ENCODE peak calls at places on chromosome 20, in eight cellular contexts. D, B, R, Y, T, S, A and Q are unnamed samples.

GRCh38 chr20:55580475-55580874 is 424.8 kb downstream of the CBLN4 start:
- DNase-seq in D (no peak), A (no peak), B (no peak), S (no peak), T (no peak), R (no peak), Y (no peak), Q (no peak)

GRCh38 chr20:43988451-43988850 is 73.8 kb downstream of the TOX2 start:
- DNase-seq in B (no peak), S (no peak), R (no peak), D (no peak), A (no peak), T (no peak), Y (no peak), Q (no peak)

GRCh38 chr20:57657537-57658446 is 37.6 kb upstream of the ZBP1 start:
- DNase-seq in S (peak; percentile 13), D (peak; percentile 24), Y (peak; percentile 37), B (peak; percentile 13), R (peak; percentile 39), T (peak; percentile 65), A (peak; percentile 46), Q (peak; percentile 74)

GRCh38 chr20:24318569-24319352 is 150.7 kb upstream of the SYNDIG1 start:
- DNase-seq in Y (no peak), B (no peak), T (no peak), D (no peak), A (no peak), S (no peak), R (no peak), Q (no peak)

GRCh38 chr20:19908586-19908985 is 108.6 kb upstream of the NAA20 start:
- DNase-seq in B (no peak), Y (no peak), R (no peak), T (no peak), A (no peak), D (no peak), S (no peak), Q (no peak)

GRCh38 chr20:36845288-36845969 is 30.5 kb upstream of the TLDC2 start:
- DNase-seq in D (no peak), R (no peak), T (no peak), B (no peak), S (no peak), A (no peak), Y (no peak), Q (no peak)

GRCh38 chr20:54062812-54063280 is 7.5 kb downstream of the BCAS1 start:
- DNase-seq in R (no peak), T (no peak), A (no peak), S (no peak), B (no peak), D (peak; percentile 66), Y (no peak), Q (no peak)

GRCh38 chr20:32050851-32051556 is 1.0 kb upstream of the HCK start:
- DNase-seq in D (no peak), B (no peak), Y (no peak), A (peak; percentile 33), R (peak; percentile 69), S (peak; percentile 30), T (peak; percentile 79), Q (peak; percentile 72)

GRCh38 chr20:25048519-25048952 is 9.4 kb downstream of the ACSS1 start:
- DNase-seq in D (no peak), T (peak; percentile 64), S (peak; percentile 5), R (no peak), A (no peak), B (peak; percentile 9), Y (peak; percentile 46), Q (no peak)

DNA sequence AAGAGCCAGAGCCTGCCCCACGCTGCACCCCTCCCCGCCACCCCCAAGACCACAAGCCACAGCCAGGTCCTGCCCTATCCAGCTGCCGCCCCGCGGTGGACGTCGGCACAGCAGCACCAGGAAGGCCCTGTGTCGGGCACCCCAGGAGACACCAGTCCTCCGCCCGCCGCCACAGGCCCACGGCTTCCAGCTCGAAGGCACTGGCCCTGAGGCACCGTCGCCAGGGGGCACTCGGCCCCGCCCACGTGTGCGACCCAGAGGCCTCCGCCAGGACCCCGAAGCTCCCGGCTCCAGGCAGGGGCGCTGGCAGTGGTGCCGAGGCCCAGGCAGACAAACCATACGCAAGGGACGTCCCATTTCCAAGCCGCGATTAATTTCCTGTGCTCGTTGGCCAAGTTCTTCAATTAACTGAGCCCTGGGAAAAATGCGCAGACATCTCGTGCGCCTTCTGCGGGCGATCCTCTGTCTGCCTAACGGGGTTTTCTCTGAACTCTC is 19.4 kb downstream of the KCNQ2 start:
- DNase-seq in S (no peak), R (no peak), A (no peak), Y (no peak), T (no peak), B (no peak), D (peak; percentile 90), Q (no peak)
- TF ChIP-seq CTCF in S (no peak), R (peak; percentile 3), A (no peak), Y (no peak), T (no peak), B (no peak), D (peak; percentile 44), Q (no peak)

DNA sequence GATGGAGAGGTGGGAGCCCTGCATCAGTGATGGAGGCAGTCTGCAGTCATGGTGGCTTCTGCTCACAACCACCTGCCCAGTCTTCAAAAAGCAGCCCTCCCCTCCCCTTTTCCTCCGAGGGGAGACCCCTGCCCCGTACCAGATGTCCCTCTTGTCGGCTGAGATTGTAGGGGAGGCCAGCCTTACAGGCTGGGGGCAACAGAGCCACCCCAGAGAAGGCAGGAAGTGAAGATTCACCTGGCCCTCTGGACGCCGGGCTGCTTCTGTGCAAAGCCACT is 4.5 kb downstream of the TNFRSF6B start:
- DNase-seq in A (no peak), Y (no peak), B (no peak), T (no peak), S (no peak), R (no peak), D (no peak), Q (no peak)
- H3K4me1 ChIP-seq in A (peaks cover 25% of the 10 kb centered on the region), Y (peaks cover 37% of the 10 kb centered on the region), B (peaks cover 32% of the 10 kb centered on the region), T (peaks cover 42% of the 10 kb centered on the region), S (peaks cover 27% of the 10 kb centered on the region), R (peaks cover 3% of the 10 kb centered on the region), D (peaks cover 22% of the 10 kb centered on the region), Q (peaks cover 35% of the 10 kb centered on the region)

DNA sequence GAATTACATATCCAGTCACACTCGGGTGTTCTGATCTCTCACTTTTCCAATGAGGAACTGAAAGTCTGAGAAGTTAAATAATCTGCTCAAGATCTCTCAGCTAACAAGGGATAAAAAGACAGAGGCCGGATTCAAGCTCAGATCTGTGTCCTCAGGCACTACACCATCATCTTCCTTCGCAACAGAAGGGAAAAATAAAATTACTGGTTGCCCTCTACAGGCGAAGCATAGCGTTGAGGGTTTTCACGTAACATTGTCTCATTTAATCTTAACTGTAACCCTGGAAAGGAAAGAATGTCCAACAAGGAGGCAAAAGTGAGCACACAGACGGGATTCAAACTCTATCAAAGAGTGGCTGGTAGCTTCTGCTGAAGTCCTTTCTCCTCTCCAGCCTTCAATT is 67.8 kb upstream of the ANKEF1 start:
- DNase-seq in T (no peak), S (no peak), B (no peak), R (no peak), Y (no peak), D (peak; percentile 30), A (no peak), Q (no peak)
- TF ChIP-seq CTCF in T (no peak), S (peak; percentile 31), B (no peak), R (no peak), Y (no peak), D (peak; percentile 41), A (no peak), Q (no peak)

GRCh38 chr20:34018166-34018565 is 24.5 kb downstream of the RALY start:
- DNase-seq in T (no peak), S (no peak), B (no peak), Y (no peak), R (no peak), A (no peak), D (no peak), Q (no peak)

GRCh38 chr20:34014878-34015277 is 21.2 kb downstream of the RALY start:
- DNase-seq in B (no peak), T (no peak), A (peak; percentile 29), D (no peak), Y (no peak), S (no peak), R (no peak), Q (no peak)

GRCh38 chr20:34016736-34017135 is 23.0 kb downstream of the RALY start:
- DNase-seq in Y (peak; percentile 18), T (no peak), A (no peak), B (no peak), R (no peak), S (no peak), D (no peak), Q (no peak)

GRCh38 chr20:34015401-34016335 is 22.0 kb downstream of the RALY start:
- DNase-seq in T (no peak), S (no peak), B (no peak), A (no peak), D (no peak), R (no peak), Y (no peak), Q (no peak)

GRCh38 chr20:34017610-34018009 is 23.9 kb downstream of the RALY start:
- DNase-seq in R (no peak), D (no peak), B (no peak), Y (no peak), A (no peak), S (no peak), T (no peak), Q (no peak)
- H3K4me1 ChIP-seq in R (no peaks in the 10 kb centered on the region), D (peaks cover 26% of the 10 kb centered on the region), B (peaks cover 29% of the 10 kb centered on the region), Y (peaks cover 50% of the 10 kb centered on the region), A (peaks cover 13% of the 10 kb centered on the region), S (no peaks in the 10 kb centered on the region), T (peaks cover 73% of the 10 kb centered on the region), Q (peaks cover 39% of the 10 kb centered on the region)

GRCh38 chr20:45415822-45416637 is at the start of gene PIGT:
- DNase-seq in D (peak; percentile 91), B (peak; percentile 72), R (peak; percentile 84), A (peak; percentile 91), S (peak; percentile 86), Y (peak; percentile 88), T (peak; percentile 92), Q (peak; percentile 90)
- TF ChIP-seq CTCF in D (no peak), B (no peak), R (no peak), A (no peak), S (no peak), Y (no peak), T (no peak), Q (no peak)

GRCh38 chr20:48681882-48682426 is 145.8 kb downstream of the PREX1 start:
- DNase-seq in B (no peak), A (no peak), Y (no peak), R (no peak), D (no peak), T (peak; percentile 2), S (no peak), Q (no peak)

GRCh38 chr20:48679603-48680002 is 148.2 kb downstream of the PREX1 start:
- DNase-seq in A (peak; percentile 94), T (no peak), B (no peak), D (no peak), Y (no peak), R (peak; percentile 86), S (no peak), Q (peak; percentile 88)

GRCh38 chr20:48680650-48681049 is 147.1 kb downstream of the PREX1 start:
- DNase-seq in T (peak; percentile 1), D (no peak), B (no peak), A (peak; percentile 61), S (peak; percentile 69), Y (no peak), R (no peak), Q (no peak)

GRCh38 chr20:48682529-48683385 is 145.0 kb downstream of the PREX1 start:
- DNase-seq in B (peak; percentile 52), D (peak; percentile 93), S (peak; percentile 97), Y (peak; percentile 98), A (peak; percentile 94), R (peak; percentile 64), T (peak; percentile 91), Q (peak; percentile 94)

GRCh38 chr20:48681201-48681881 is 146.5 kb downstream of the PREX1 start:
- DNase-seq in S (no peak), R (no peak), A (no peak), Y (no peak), T (peak; percentile 12), B (no peak), D (no peak), Q (no peak)
- H3K4me1 ChIP-seq in S (peaks cover 31% of the 10 kb centered on the region), R (peaks cover 11% of the 10 kb centered on the region), A (peaks cover 23% of the 10 kb centered on the region), Y (peaks cover 45% of the 10 kb centered on the region), T (peaks cover 48% of the 10 kb centered on the region), B (peaks cover 35% of the 10 kb centered on the region), D (peaks cover 42% of the 10 kb centered on the region), Q (peaks cover 44% of the 10 kb centered on the region)